ENCODE peak calls at places on chromosomes 16 and 17, in five cellular contexts. B is activated CD4-positive, alpha-beta memory T cell treated with anti-CD3 and anti-CD28 coated beads, Interleukin-2, amount 10 ng/mL, durations not matched to agents 7 days and 5 days; O is mucosa of gallbladder; N is activated naive CD4-positive, alpha-beta T cell; P is GM12892. H is an unnamed sample.

GRCh38 chr16:72819345-72819744 is 228.6 kb downstream of the ZFHX3 start:
- DNase-seq in N (no peak), P (no peak), O (no peak), B (no peak), H (no peak)

GRCh38 chr16:81456523-81457325 is 12.1 kb downstream of the CMIP start:
- DNase-seq in P (no peak), B (no peak), N (no peak), O (peak), H (no peak)

GRCh38 chr16:49643429-49644142 is 212.3 kb downstream of the ZNF423 start:
- DNase-seq in O (no peak), N (no peak), P (no peak), B (no peak), H (no peak)

GRCh38 chr16:80997139-80997798 is 9.4 kb downstream of the CMC2 start:
- DNase-seq in P (no peak), N (no peak), B (no peak), O (peak), H (no peak)

GRCh38 chr17:43468746-43469544 is 14.8 kb upstream of the DHX8 start:
- DNase-seq in B (no peak), O (no peak), N (no peak), P (no peak), H (no peak)

GRCh38 chr16:63925221-63925620 is 1196.6 kb downstream of the CDH11 start:
- DNase-seq in B (no peak), P (no peak), N (no peak), O (no peak), H (no peak)

GRCh38 chr17:47895254-47895855 is 681 bp upstream of the SP2 start:
- DNase-seq in B (peak), N (peak), P (no peak), O (no peak), H (no peak)

GRCh38 chr17:43016216-43016615 is 6.0 kb downstream of the VAT1 start:
- DNase-seq in N (no peak), P (no peak), O (no peak), B (no peak), H (no peak)

GRCh38 chr16:83215417-83216001 is 588.7 kb downstream of the CDH13 start:
- DNase-seq in B (peak), O (peak), N (no peak), P (peak), H (peak)

GRCh38 chr17:62995377-62995885 is 29.4 kb downstream of the TANC2 start:
- DNase-seq in N (no peak), P (no peak), O (no peak), B (no peak), H (peak)

GRCh38 chr16:27286446-27286845 is 17.9 kb upstream of the NSMCE1 start:
- DNase-seq in B (no peak), P (no peak), N (no peak), O (no peak), H (no peak)

GRCh38 chr16:80123189-80123588 is 417.6 kb upstream of the DYNLRB2 start:
- DNase-seq in O (no peak), N (no peak), P (no peak), B (no peak), H (no peak)

GRCh38 chr17:50266384-50267073 is 7.7 kb upstream of the TMEM92 start:
- DNase-seq in O (no peak), N (no peak), P (peak), B (no peak), H (no peak)

GRCh38 chr17:39702901-39703893 is 3.3 kb downstream of the ERBB2 start:
- DNase-seq in O (no peak), B (no peak), P (no peak), N (no peak), H (no peak)

GRCh38 chr16:969508-970378 is 1.0 kb downstream of the LMF1 start:
- DNase-seq in N (no peak), B (peak), O (no peak), P (no peak), H (peak)

GRCh38 chr17:14926526-14927122 is 338.5 kb downstream of the PMP22 start:
- DNase-seq in N (peak), P (no peak), O (peak), B (peak), H (peak)

GRCh38 chr16:82439678-82440293 is 187.0 kb upstream of the CDH13 start:
- DNase-seq in P (no peak), B (no peak), O (no peak), N (no peak), H (peak)

GRCh38 chr17:52420555-52421078 is 262.1 kb upstream of the CA10 start:
- DNase-seq in B (no peak), P (no peak), N (no peak), O (no peak), H (no peak)

GRCh38 chr16:31330553-31330890 is 24.5 kb upstream of the ITGAX start:
- DNase-seq in O (no peak), P (no peak), N (no peak), B (no peak), H (no peak)

GRCh38 chr17:68600123-68600880 is 865 bp downstream of the FAM20A start:
- DNase-seq in N (no peak), P (peak), B (no peak), O (no peak), H (peak)

GRCh38 chr16:50400312-50400966 is 31.7 kb upstream of the BRD7 start:
- DNase-seq in P (no peak), N (no peak), O (no peak), B (no peak), H (no peak)

GRCh38 chr16:66521951-66522771 is 27.8 kb downstream of the TK2 start:
- DNase-seq in N (peak), O (no peak), B (peak), P (peak), H (no peak)

GRCh38 chr17:2173005-2173404 is 118.1 kb downstream of the HIC1 start:
- DNase-seq in N (no peak), B (no peak), P (no peak), O (no peak), H (no peak)

H was measured in HEK293T.